ENCODE peak calls at places on chromosomes 3 and 15, in eight cellular contexts. I is brain microvascular endothelial cell; L is stomach; B is cardiac muscle cell; S is H1; R is fibroblast of lung; Q is CD8-positive, alpha-beta T cell; F is MM.1S. N is an unnamed sample. For H3K36me3, the result is how much of the 10 kb centered on the place peaks cover.

GRCh38 chr3:194514626-194515025 is 27.8 kb upstream of the ATP13A3 start:
- DNase-seq in I (no peak), L (no peak), B (no peak), S (no peak), R (no peak), Q (no peak), F (no peak), N (no peak)

GRCh38 chr3:137770821-137771399 is 6.8 kb downstream of the SOX14 start:
- DNase-seq in I (no peak), L (no peak), B (no peak), S (no peak), R (no peak), Q (no peak), F (no peak), N (no peak)

GRCh38 chr3:23676093-23676492 is 129.7 kb upstream of the UBE2E1 start:
- DNase-seq in I (no peak), L (no peak), B (no peak), S (no peak), R (peak), Q (no peak), F (no peak), N (no peak)

GRCh38 chr3:123346041-123346440 is 102.8 kb downstream of the ADCY5 start:
- DNase-seq in I (no peak), L (no peak), B (no peak), S (no peak), R (no peak), Q (no peak), F (no peak), N (no peak)

GRCh38 chr3:58293516-58293915 is 12.5 kb upstream of the RPP14 start:
- DNase-seq in I (no peak), L (no peak), B (no peak), S (no peak), R (no peak), Q (no peak), F (no peak), N (no peak)

GRCh38 chr15:96053039-96054021 is 277.2 kb upstream of the NR2F2 start:
- DNase-seq in I (no peak), L (peak), B (peak), S (no peak), R (peak), Q (no peak), F (peak), N (no peak)

GRCh38 chr15:89656116-89656815 is 999 bp upstream of the KIF7 start:
- DNase-seq in I (no peak), L (no peak), B (no peak), S (no peak), R (peak), Q (no peak), F (peak), N (no peak)

GRCh38 chr3:56940989-56941388 is 119.5 kb upstream of the SPATA12 start:
- DNase-seq in I (no peak), L (no peak), B (no peak), S (no peak), R (no peak), Q (no peak), F (no peak), N (no peak)

GRCh38 chr3:172332256-172333041 is 115.8 kb downstream of the GHSR start:
- DNase-seq in I (peak), L (peak), B (peak), S (no peak), R (peak), Q (peak), F (peak), N (no peak)

GRCh38 chr3:36373084-36373483 is 7.2 kb upstream of the STAC start:
- DNase-seq in I (peak), L (no peak), B (peak), S (no peak), R (peak), Q (no peak), F (no peak), N (no peak)

GRCh38 chr3:31903686-31904431 is 77.2 kb downstream of the OSBPL10 start:
- DNase-seq in I (no peak), L (no peak), B (no peak), S (no peak), R (no peak), Q (no peak), F (no peak), N (no peak)

GRCh38 chr15:35932541-35932940 is 386.6 kb upstream of the DPH6 start:
- DNase-seq in I (peak), L (no peak), B (no peak), S (no peak), R (peak), Q (no peak), F (no peak), N (no peak)

GRCh38 chr3:95297586-95297985 is 1234.7 kb downstream of the NSUN3 start:
- DNase-seq in I (no peak), L (no peak), B (no peak), S (no peak), R (no peak), Q (no peak), F (no peak), N (no peak)

GRCh38 chr3:11155341-11156025 is 1.2 kb downstream of the HRH1 start:
- DNase-seq in I (peak), L (peak), B (peak), S (no peak), R (peak), Q (no peak), F (no peak), N (peak)

GRCh38 chr15:68610825-68611224 is 32.0 kb downstream of the CORO2B start:
- DNase-seq in I (no peak), L (no peak), B (no peak), S (no peak), R (no peak), Q (no peak), F (no peak), N (no peak)

GRCh38 chr3:10707089-10707983 is 108.7 kb upstream of the SLC6A11 start:
- DNase-seq in I (no peak), L (no peak), B (no peak), S (no peak), R (no peak), Q (no peak), F (no peak), N (no peak)

GRCh38 chr15:42151012-42151615 is 5.3 kb downstream of the PLA2G4F start:
- DNase-seq in I (no peak), L (no peak), B (no peak), S (no peak), R (no peak), Q (no peak), F (no peak), N (no peak)

DNA sequence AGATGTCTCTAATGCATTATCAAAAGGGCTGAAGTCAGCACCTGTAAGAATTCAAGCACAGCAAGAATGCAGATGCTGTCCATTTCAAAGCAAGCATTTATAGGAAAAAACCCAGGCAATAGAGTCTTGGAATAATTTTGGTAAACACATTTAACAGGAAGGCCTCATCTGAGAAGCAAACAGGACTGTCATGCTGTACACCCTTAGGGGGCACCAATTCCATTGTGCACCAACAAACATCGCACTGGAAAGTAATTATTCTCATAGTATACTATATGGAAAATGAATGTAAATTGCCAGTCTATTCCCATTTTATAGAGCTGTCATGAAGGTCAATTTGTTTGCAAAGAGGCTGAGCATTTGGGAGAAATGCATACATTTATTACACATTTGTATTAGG is 247.3 kb upstream of the SUCLG2 start:
- DNase-seq in I (no peak), L (no peak), B (no peak), S (no peak), R (no peak), Q (no peak), F (peak), N (no peak)
- TF ChIP-seq CTCF in I (peak), L (no peak), B (no peak), S (no peak), R (no peak), Q (peak), F (peak), N (no peak)

GRCh38 chr3:111071257-111072015 is at the start of gene NECTIN3:
- DNase-seq in I (peak), L (peak), B (peak), S (no peak), R (peak), Q (peak), F (peak), N (peak)
- H3K4me3 ChIP-seq in I (peak), L (peak), B (peak), S (peak), R (peak), Q (peak), F (peak), N (peak)

GRCh38 chr15:85597155-85597815 is 197.4 kb downstream of the KLHL25 start:
- DNase-seq in I (no peak), L (no peak), B (no peak), S (no peak), R (no peak), Q (no peak), F (no peak), N (no peak)
- H3K36me3 ChIP-seq in I (under half), L (under half), B (under half), S (under half), R (under half), Q (under half), F (under half), N (under half)

GRCh38 chr3:143328459-143328858 is 208.9 kb downstream of the CHST2 start:
- DNase-seq in I (no peak), L (no peak), B (no peak), S (no peak), R (no peak), Q (no peak), F (no peak), N (no peak)
- TF ChIP-seq CTCF in I (peak), L (no peak), B (no peak), S (no peak), R (peak), Q (no peak), F (no peak), N (peak)

GRCh38 chr15:49813615-49814014 is 192.8 kb downstream of the DTWD1 start:
- DNase-seq in I (no peak), L (no peak), B (no peak), S (no peak), R (no peak), Q (no peak), F (no peak), N (no peak)

GRCh38 chr15:49817100-49817499 is 196.3 kb downstream of the DTWD1 start:
- DNase-seq in I (no peak), L (no peak), B (no peak), S (no peak), R (peak), Q (no peak), F (no peak), N (no peak)

GRCh38 chr15:49815506-49815905 is 194.7 kb downstream of the DTWD1 start:
- DNase-seq in I (no peak), L (no peak), B (peak), S (no peak), R (no peak), Q (no peak), F (no peak), N (no peak)

GRCh38 chr15:49814709-49815108 is 193.9 kb downstream of the DTWD1 start:
- DNase-seq in I (no peak), L (no peak), B (peak), S (no peak), R (no peak), Q (no peak), F (no peak), N (no peak)

GRCh38 chr15:49815937-49816336 is 195.1 kb downstream of the DTWD1 start:
- DNase-seq in I (peak), L (no peak), B (peak), S (no peak), R (peak), Q (no peak), F (peak), N (peak)
- H3K4me3 ChIP-seq in I (no peak), L (no peak), B (no peak), S (no peak), R (no peak), Q (no peak), F (no peak), N (no peak)

GRCh38 chr15:81215531-81215930 is 18.9 kb downstream of the IL16 start:
- DNase-seq in I (no peak), L (no peak), B (no peak), S (no peak), R (no peak), Q (no peak), F (no peak), N (no peak)

GRCh38 chr15:81211376-81211775 is 14.7 kb downstream of the IL16 start:
- DNase-seq in I (no peak), L (no peak), B (no peak), S (no peak), R (no peak), Q (no peak), F (no peak), N (no peak)

GRCh38 chr15:81213982-81214381 is 17.3 kb downstream of the IL16 start:
- DNase-seq in I (no peak), L (no peak), B (no peak), S (no peak), R (no peak), Q (no peak), F (no peak), N (no peak)

DNA sequence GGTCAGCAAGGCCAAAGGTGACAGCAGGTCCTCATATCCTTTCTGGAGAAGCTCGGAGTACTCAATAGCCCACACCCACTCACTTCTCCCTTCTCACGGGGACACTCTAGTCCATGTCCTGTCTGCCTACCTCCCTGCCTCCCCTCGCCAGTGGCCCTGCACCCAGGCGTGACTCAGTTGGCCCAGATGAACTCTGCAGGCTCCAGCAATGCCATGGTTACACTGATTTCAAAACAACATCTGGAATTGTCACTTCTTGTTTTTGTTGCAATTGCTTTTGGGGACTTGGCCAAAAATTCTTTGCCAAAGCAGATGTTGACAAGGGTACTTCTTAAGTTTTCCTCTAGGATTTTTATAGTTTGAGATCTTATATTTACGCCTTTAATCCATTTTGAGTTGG is 13.0 kb downstream of the IL16 start:
- DNase-seq in I (no peak), L (no peak), B (no peak), S (no peak), R (no peak), Q (no peak), F (no peak), N (no peak)
- H3K36me3 ChIP-seq in I (under half), L (under half), B (under half), S (under half), R (under half), Q (under half), F (under half), N (under half)

GRCh38 chr3:43755511-43756200 is 64.9 kb downstream of the ABHD5 start:
- DNase-seq in I (no peak), L (no peak), B (no peak), S (no peak), R (no peak), Q (no peak), F (no peak), N (no peak)

GRCh38 chr3:43754316-43754715 is 63.6 kb downstream of the ABHD5 start:
- DNase-seq in I (peak), L (no peak), B (no peak), S (no peak), R (peak), Q (no peak), F (no peak), N (no peak)

GRCh38 chr3:43758826-43759225 is 68.1 kb downstream of the ABHD5 start:
- DNase-seq in I (no peak), L (no peak), B (no peak), S (no peak), R (no peak), Q (no peak), F (no peak), N (no peak)

GRCh38 chr3:43759297-43759782 is 68.6 kb downstream of the ABHD5 start:
- DNase-seq in I (peak), L (no peak), B (peak), S (peak), R (peak), Q (no peak), F (no peak), N (peak)

DNA sequence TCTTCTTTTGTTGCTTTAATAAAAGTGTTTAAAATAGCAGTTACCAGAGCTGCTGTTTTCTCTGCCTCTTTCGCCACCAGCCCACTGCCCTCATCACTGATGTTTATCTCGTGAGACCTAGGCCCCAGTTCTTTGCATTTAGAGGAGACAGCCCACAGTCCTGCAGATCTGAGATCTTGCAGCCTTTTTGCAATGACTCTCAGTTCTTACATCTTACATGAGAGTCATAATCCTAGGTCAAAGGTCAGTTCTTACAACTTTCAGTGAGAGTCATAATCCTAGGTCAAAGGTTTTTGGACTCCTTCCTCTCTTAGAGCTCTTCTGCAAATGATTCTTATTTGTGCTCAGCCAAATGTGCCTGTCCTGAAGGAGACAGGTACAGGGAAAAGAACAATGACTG is 66.9 kb downstream of the ABHD5 start:
- DNase-seq in I (no peak), L (no peak), B (no peak), S (no peak), R (no peak), Q (no peak), F (no peak), N (no peak)
- TF ChIP-seq CTCF in I (no peak), L (no peak), B (no peak), S (no peak), R (no peak), Q (no peak), F (no peak), N (no peak)

DNA sequence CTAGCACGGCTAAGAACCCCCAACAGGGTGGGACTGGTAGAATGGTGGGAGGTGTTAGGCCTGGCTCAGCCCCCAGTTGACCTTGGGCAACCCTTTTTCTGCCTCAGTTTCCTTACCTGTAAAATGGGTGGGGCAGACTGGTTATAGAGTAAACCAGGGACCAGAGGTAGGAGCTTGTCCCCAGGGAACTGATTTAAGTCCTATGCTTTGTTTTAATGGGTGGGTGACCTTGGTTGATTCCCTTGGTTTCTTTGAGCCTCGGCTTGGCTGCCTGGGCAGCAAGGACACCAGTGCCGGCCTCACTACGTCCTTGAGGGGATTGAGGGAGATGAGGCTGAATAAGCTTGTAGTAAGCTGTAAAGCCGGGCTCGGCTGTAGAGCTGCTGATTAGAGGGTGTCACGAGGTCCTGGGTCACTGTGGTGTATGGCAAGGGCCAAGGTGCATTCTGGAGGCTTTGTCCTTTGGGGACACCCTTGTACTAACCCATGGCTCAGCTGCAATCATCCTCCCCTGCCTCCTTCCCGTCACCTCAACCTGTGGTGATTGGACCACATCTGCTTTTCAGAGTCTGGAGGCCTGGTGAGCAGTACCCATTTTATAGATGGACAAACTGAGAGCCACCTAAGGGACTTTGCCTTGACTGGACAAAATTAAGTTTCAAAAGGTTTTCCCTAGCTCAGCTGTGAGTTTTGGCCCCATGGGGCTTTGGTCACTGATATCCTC is 2.2 kb downstream of the SLC6A6 start:
- DNase-seq in I (no peak), L (peak), B (no peak), S (no peak), R (no peak), Q (no peak), F (no peak), N (no peak)
- H3K4me3 ChIP-seq in I (peak), L (peak), B (peak), S (peak), R (no peak), Q (peak), F (no peak), N (peak)

DNA sequence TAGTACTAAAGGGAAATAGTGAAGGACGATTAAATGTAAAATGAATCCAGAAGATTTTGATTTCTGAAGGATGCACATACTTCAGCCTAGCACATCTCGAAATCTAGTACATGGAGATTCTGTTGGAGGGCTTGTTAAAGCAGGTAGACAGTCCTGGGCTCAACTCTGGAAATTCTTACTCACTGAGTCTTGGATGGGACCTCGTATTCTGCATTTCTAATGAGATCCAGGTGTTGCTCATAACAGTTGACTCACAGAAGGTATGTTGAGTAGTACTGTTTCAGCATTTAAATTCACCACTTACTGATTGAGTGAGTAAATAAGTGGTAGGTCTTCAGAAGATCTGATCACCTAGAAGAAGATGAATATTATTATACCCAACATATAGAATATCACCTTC is 623.4 kb upstream of the SGO1 start:
- DNase-seq in I (no peak), L (no peak), B (no peak), S (no peak), R (no peak), Q (no peak), F (no peak), N (no peak)
- H3K36me3 ChIP-seq in I (under half), L (under half), B (under half), S (under half), R (under half), Q (under half), F (under half), N (under half)

GRCh38 chr3:162498626-162499025 is 1002.0 kb downstream of the OTOL1 start:
- DNase-seq in I (no peak), L (no peak), B (no peak), S (no peak), R (no peak), Q (no peak), F (no peak), N (no peak)
- TF ChIP-seq CTCF in I (no peak), L (no peak), B (no peak), S (no peak), R (no peak), Q (no peak), F (no peak), N (no peak)